ENCODE peak calls at places on chromosomes 4 and X, in eight cellular contexts. O is left ventricle myocardium inferior; W is cardiac muscle cell; N is CD4-positive, alpha-beta memory T cell; B is stomach; X is LNCaP clone FGC; G is GM06990; S is naive thymus-derived CD4-positive, alpha-beta T cell. Q is an unnamed sample.

GRCh38 chrX:17597836-17598434 is 139.4 kb upstream of the SCML1 start:
- DNase-seq in O (peak; percentile 77), W (peak; percentile 82), N (no peak), B (peak; percentile 86), X (peak; percentile 33), G (no peak), S (no peak), Q (no peak)

GRCh38 chrX:38516196-38516595 is 45.1 kb upstream of the TSPAN7 start:
- DNase-seq in O (no peak), W (no peak), N (no peak), B (no peak), X (no peak), G (no peak), S (no peak), Q (no peak)

GRCh38 chrX:13109811-13110210 is 65.4 kb upstream of the FAM9C start:
- DNase-seq in O (no peak), W (peak; percentile 73), N (no peak), B (no peak), X (no peak), G (no peak), S (no peak), Q (no peak)

GRCh38 chr4:54281060-54281781 is 52.1 kb downstream of the PDGFRA start:
- DNase-seq in O (peak; percentile 81), W (peak; percentile 98), N (no peak), B (peak; percentile 92), X (peak; percentile 98), G (no peak), S (no peak), Q (no peak)

GRCh38 chr4:10811992-10812391 is 127.4 kb upstream of the CLNK start:
- DNase-seq in O (no peak), W (no peak), N (no peak), B (no peak), X (no peak), G (no peak), S (no peak), Q (no peak)

GRCh38 chr4:95124906-95125504 is 367.2 kb downstream of the BMPR1B start:
- DNase-seq in O (no peak), W (peak; percentile 83), N (no peak), B (no peak), X (peak; percentile 61), G (no peak), S (no peak), Q (no peak)

GRCh38 chr4:95263391-95263790 is 285.4 kb downstream of the UNC5C start:
- DNase-seq in O (no peak), W (no peak), N (no peak), B (no peak), X (no peak), G (no peak), S (no peak), Q (no peak)

GRCh38 chr4:26619784-26620183 is 35.9 kb downstream of the TBC1D19 start:
- DNase-seq in O (no peak), W (peak; percentile 4), N (no peak), B (no peak), X (no peak), G (no peak), S (no peak), Q (no peak)

GRCh38 chr4:180994722-180995121 is 1248.5 kb upstream of the TENM3 start:
- DNase-seq in O (no peak), W (no peak), N (no peak), B (no peak), X (no peak), G (no peak), S (no peak), Q (no peak)

GRCh38 chr4:41538017-41538733 is at the start of gene LIMCH1:
- DNase-seq in O (peak; percentile 73), W (no peak), N (no peak), B (no peak), X (peak; percentile 37), G (no peak), S (no peak), Q (no peak)

GRCh38 chr4:90357117-90357710 is 230.0 kb downstream of the CCSER1 start:
- DNase-seq in O (no peak), W (peak; percentile 88), N (no peak), B (no peak), X (peak; percentile 71), G (no peak), S (no peak), Q (peak; percentile 6)

GRCh38 chr4:69831270-69831627 is 28.7 kb downstream of the SULT1E1 start:
- DNase-seq in O (no peak), W (no peak), N (no peak), B (no peak), X (no peak), G (no peak), S (no peak), Q (no peak)

GRCh38 chr4:174358823-174359222 is 75.1 kb downstream of the CEP44 start:
- DNase-seq in O (no peak), W (peak; percentile 8), N (no peak), B (no peak), X (no peak), G (peak; percentile 18), S (no peak), Q (peak; percentile 37)

GRCh38 chr4:101183224-101183623 is 164.1 kb downstream of the PPP3CA start:
- DNase-seq in O (no peak), W (no peak), N (no peak), B (no peak), X (no peak), G (no peak), S (no peak), Q (no peak)

GRCh38 chr4:99811850-99812249 is 4.8 kb upstream of the DAPP1 start:
- DNase-seq in O (no peak), W (peak; percentile 46), N (peak; percentile 52), B (no peak), X (no peak), G (peak; percentile 28), S (peak; percentile 53), Q (peak; percentile 34)

GRCh38 chrX:100994352-100995281 is 25.1 kb downstream of the ARL13A start:
- DNase-seq in O (no peak), W (peak; percentile 28), N (no peak), B (no peak), X (no peak), G (peak; percentile 15), S (no peak), Q (no peak)

GRCh38 chr4:8071741-8072140 is 86.9 kb downstream of the ABLIM2 start:
- DNase-seq in O (no peak), W (no peak), N (no peak), B (no peak), X (no peak), G (no peak), S (no peak), Q (no peak)

GRCh38 chrX:19846995-19847790 is 40.2 kb downstream of the SH3KBP1 start:
- DNase-seq in O (peak; percentile 23), W (peak; percentile 84), N (no peak), B (no peak), X (no peak), G (no peak), S (no peak), Q (peak; percentile 50)

GRCh38 chr4:8173641-8174242 is 15.1 kb upstream of the ABLIM2 start:
- DNase-seq in O (no peak), W (no peak), N (no peak), B (no peak), X (no peak), G (no peak), S (no peak), Q (no peak)

GRCh38 chr4:17763352-17763890 is 18.0 kb downstream of the FAM184B start:
- DNase-seq in O (no peak), W (no peak), N (no peak), B (no peak), X (no peak), G (no peak), S (no peak), Q (no peak)

GRCh38 chrX:49988128-49988527 is 65.7 kb downstream of the CLCN5 start:
- DNase-seq in O (no peak), W (no peak), N (no peak), B (no peak), X (peak; percentile 54), G (no peak), S (no peak), Q (no peak)

GRCh38 chr4:110823251-110823650 is 200.4 kb upstream of the PITX2 start:
- DNase-seq in O (no peak), W (peak; percentile 6), N (no peak), B (no peak), X (no peak), G (no peak), S (no peak), Q (no peak)

GRCh38 chrX:109448539-109448938 is 33.3 kb downstream of the GUCY2F start:
- DNase-seq in O (no peak), W (no peak), N (no peak), B (no peak), X (no peak), G (no peak), S (no peak), Q (no peak)

GRCh38 chr4:87525636-87526035 is 3.5 kb downstream of the SPARCL1 start:
- DNase-seq in O (no peak), W (peak; percentile 83), N (no peak), B (no peak), X (no peak), G (no peak), S (no peak), Q (no peak)
- H3K4me3 ChIP-seq in O (peak overlapping the region; percentile 63), W (no peak overlapping the region), N (no peak overlapping the region), B (peak overlapping the region; percentile 49), X (no peak overlapping the region), G (no peak overlapping the region), S (no peak overlapping the region), Q (no peak overlapping the region)

GRCh38 chr4:109690690-109691410 is 12.4 kb downstream of the CASP6 start:
- DNase-seq in O (no peak), W (no peak), N (peak; percentile 50), B (no peak), X (no peak), G (no peak), S (peak; percentile 28), Q (peak; percentile 37)
- H3K4me3 ChIP-seq in O (no peak overlapping the region), W (no peak overlapping the region), N (no peak overlapping the region), B (no peak overlapping the region), X (no peak overlapping the region), G (no peak overlapping the region), S (no peak overlapping the region), Q (no peak overlapping the region)

GRCh38 chrX:40105016-40105790 is 7.4 kb upstream of the BCOR start:
- DNase-seq in O (peak; percentile 52), W (peak; percentile 28), N (no peak), B (no peak), X (no peak), G (peak; percentile 55), S (no peak), Q (no peak)
- H3K4me3 ChIP-seq in O (peak overlapping the region; percentile 72), W (peak overlapping the region; percentile 41), N (no peak overlapping the region), B (peak overlapping the region; percentile 53), X (peak overlapping the region; percentile 59), G (peak overlapping the region; percentile 60), S (peak overlapping the region; percentile 55), Q (peak overlapping the region; percentile 73)

DNA sequence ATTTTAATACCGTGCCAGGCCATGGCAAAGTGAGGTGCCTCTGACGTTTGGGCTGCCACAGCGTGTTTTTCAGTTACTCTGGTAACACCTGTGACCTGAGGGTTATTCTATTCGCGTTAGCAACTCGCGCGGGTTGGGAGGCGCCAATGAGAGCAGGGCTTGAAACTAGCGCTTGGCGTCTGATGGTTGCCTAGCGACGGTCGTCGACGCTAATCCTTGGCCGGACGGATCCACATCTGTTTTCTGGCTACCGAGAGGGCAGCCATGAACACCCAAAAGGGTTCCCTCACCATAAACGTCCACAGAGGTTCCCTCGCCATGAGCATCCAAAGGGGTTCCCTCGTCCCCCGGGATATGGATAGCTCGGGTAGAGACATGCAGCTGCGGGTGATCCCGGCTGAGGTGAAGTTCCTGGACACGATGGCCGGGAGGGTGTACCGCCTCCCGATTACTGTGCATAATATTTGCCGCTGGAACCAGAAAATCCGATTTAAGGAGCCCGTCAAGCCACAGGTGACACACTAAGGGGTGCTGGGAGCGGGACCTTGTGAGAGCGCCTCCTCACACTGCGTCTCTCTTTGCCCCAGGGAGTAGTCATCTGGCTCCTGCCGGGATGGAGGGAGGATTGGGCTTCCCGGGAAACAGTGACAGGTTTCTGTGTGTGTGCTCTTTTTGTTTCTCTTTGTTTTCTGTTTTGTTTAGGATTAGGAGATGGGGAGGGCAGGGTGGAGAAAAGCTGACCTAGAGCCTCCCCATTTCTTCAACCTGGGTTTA is at the start of gene CFAP47:
- DNase-seq in O (no peak), W (no peak), N (no peak), B (peak; percentile 30), X (no peak), G (no peak), S (no peak), Q (no peak)
- H3K4me3 ChIP-seq in O (peak within 1 kb of the TSS; percentile 47), W (peak within 1 kb of the TSS; percentile 45), N (no peak within 1 kb of the TSS), B (peak within 1 kb of the TSS; percentile 24), X (no peak within 1 kb of the TSS), G (no peak within 1 kb of the TSS), S (no peak within 1 kb of the TSS), Q (no peak within 1 kb of the TSS)